ENCODE peak calls at places on chromosomes 12 and 14, in six cellular contexts. One of them, this sample, is unnamed.

GRCh38 chr12:118356809-118357326 is 15.8 kb downstream of the TAOK3 start:
- DNase-seq in activated CD4-positive, alpha-beta memory T cell treated with anti-CD3 and anti-CD28 coated beads, Interleukin-2, amount 10 ng/mL, durations not matched to agents 7 days and 5 days: no peak
- DNase-seq in activated T-helper 9 cell treated with anti-CD3 and anti-CD28 coated beads, Interleukin-2, amount 50 U/mL, for 16 hours: no peak
- DNase-seq in NCI-H2171: no peak
- DNase-seq in left ventricle myocardium superior: no peak
- DNase-seq in stimulated activated CD8-positive, alpha-beta memory T cell treated with anti-CD3 and anti-CD28 coated beads, Interleukin-7, amount 100 ng/mL, for 1 hour: no peak
- DNase-seq in this sample: no peak

GRCh38 chr14:50594577-50595316 is 34.8 kb downstream of the ATL1 start:
- DNase-seq in activated CD4-positive, alpha-beta memory T cell treated with anti-CD3 and anti-CD28 coated beads, Interleukin-2, amount 10 ng/mL, durations not matched to agents 7 days and 5 days: no peak
- DNase-seq in activated T-helper 9 cell treated with anti-CD3 and anti-CD28 coated beads, Interleukin-2, amount 50 U/mL, for 16 hours: no peak
- DNase-seq in NCI-H2171: no peak
- DNase-seq in left ventricle myocardium superior: no peak
- DNase-seq in stimulated activated CD8-positive, alpha-beta memory T cell treated with anti-CD3 and anti-CD28 coated beads, Interleukin-7, amount 100 ng/mL, for 1 hour: no peak
- DNase-seq in this sample: no peak

GRCh38 chr14:58296731-58297130 is 1.6 kb upstream of the ARID4A start:
- DNase-seq in activated CD4-positive, alpha-beta memory T cell treated with anti-CD3 and anti-CD28 coated beads, Interleukin-2, amount 10 ng/mL, durations not matched to agents 7 days and 5 days: no peak
- DNase-seq in activated T-helper 9 cell treated with anti-CD3 and anti-CD28 coated beads, Interleukin-2, amount 50 U/mL, for 16 hours: no peak
- DNase-seq in NCI-H2171: no peak
- DNase-seq in left ventricle myocardium superior: no peak
- DNase-seq in stimulated activated CD8-positive, alpha-beta memory T cell treated with anti-CD3 and anti-CD28 coated beads, Interleukin-7, amount 100 ng/mL, for 1 hour: no peak
- DNase-seq in this sample: no peak

GRCh38 chr14:99728981-99729451 is 44.9 kb downstream of the CYP46A1 start:
- DNase-seq in activated CD4-positive, alpha-beta memory T cell treated with anti-CD3 and anti-CD28 coated beads, Interleukin-2, amount 10 ng/mL, durations not matched to agents 7 days and 5 days: no peak
- DNase-seq in activated T-helper 9 cell treated with anti-CD3 and anti-CD28 coated beads, Interleukin-2, amount 50 U/mL, for 16 hours: no peak
- DNase-seq in NCI-H2171: no peak
- DNase-seq in left ventricle myocardium superior: no peak
- DNase-seq in stimulated activated CD8-positive, alpha-beta memory T cell treated with anti-CD3 and anti-CD28 coated beads, Interleukin-7, amount 100 ng/mL, for 1 hour: no peak
- DNase-seq in this sample: peak

GRCh38 chr12:119902084-119902509 is 25.0 kb upstream of the CIT start:
- DNase-seq in activated CD4-positive, alpha-beta memory T cell treated with anti-CD3 and anti-CD28 coated beads, Interleukin-2, amount 10 ng/mL, durations not matched to agents 7 days and 5 days: peak
- DNase-seq in activated T-helper 9 cell treated with anti-CD3 and anti-CD28 coated beads, Interleukin-2, amount 50 U/mL, for 16 hours: peak
- DNase-seq in NCI-H2171: peak
- DNase-seq in left ventricle myocardium superior: peak
- DNase-seq in stimulated activated CD8-positive, alpha-beta memory T cell treated with anti-CD3 and anti-CD28 coated beads, Interleukin-7, amount 100 ng/mL, for 1 hour: peak
- DNase-seq in this sample: peak

GRCh38 chr12:104733717-104734175 is 224.3 kb downstream of the SLC41A2 start:
- DNase-seq in activated CD4-positive, alpha-beta memory T cell treated with anti-CD3 and anti-CD28 coated beads, Interleukin-2, amount 10 ng/mL, durations not matched to agents 7 days and 5 days: peak
- DNase-seq in activated T-helper 9 cell treated with anti-CD3 and anti-CD28 coated beads, Interleukin-2, amount 50 U/mL, for 16 hours: no peak
- DNase-seq in NCI-H2171: no peak
- DNase-seq in left ventricle myocardium superior: no peak
- DNase-seq in stimulated activated CD8-positive, alpha-beta memory T cell treated with anti-CD3 and anti-CD28 coated beads, Interleukin-7, amount 100 ng/mL, for 1 hour: no peak
- DNase-seq in this sample: peak

GRCh38 chr14:78737606-78738005 is 567.4 kb downstream of the NRXN3 start:
- DNase-seq in activated CD4-positive, alpha-beta memory T cell treated with anti-CD3 and anti-CD28 coated beads, Interleukin-2, amount 10 ng/mL, durations not matched to agents 7 days and 5 days: no peak
- DNase-seq in activated T-helper 9 cell treated with anti-CD3 and anti-CD28 coated beads, Interleukin-2, amount 50 U/mL, for 16 hours: no peak
- DNase-seq in NCI-H2171: no peak
- DNase-seq in left ventricle myocardium superior: no peak
- DNase-seq in stimulated activated CD8-positive, alpha-beta memory T cell treated with anti-CD3 and anti-CD28 coated beads, Interleukin-7, amount 100 ng/mL, for 1 hour: no peak
- DNase-seq in this sample: no peak

GRCh38 chr12:43111608-43112007 is 440.4 kb downstream of the ADAMTS20 start:
- DNase-seq in activated CD4-positive, alpha-beta memory T cell treated with anti-CD3 and anti-CD28 coated beads, Interleukin-2, amount 10 ng/mL, durations not matched to agents 7 days and 5 days: no peak
- DNase-seq in activated T-helper 9 cell treated with anti-CD3 and anti-CD28 coated beads, Interleukin-2, amount 50 U/mL, for 16 hours: no peak
- DNase-seq in NCI-H2171: no peak
- DNase-seq in left ventricle myocardium superior: no peak
- DNase-seq in stimulated activated CD8-positive, alpha-beta memory T cell treated with anti-CD3 and anti-CD28 coated beads, Interleukin-7, amount 100 ng/mL, for 1 hour: no peak
- DNase-seq in this sample: no peak

GRCh38 chr12:48446372-48446771 is 26.0 kb upstream of the ANP32D start:
- DNase-seq in activated CD4-positive, alpha-beta memory T cell treated with anti-CD3 and anti-CD28 coated beads, Interleukin-2, amount 10 ng/mL, durations not matched to agents 7 days and 5 days: no peak
- DNase-seq in activated T-helper 9 cell treated with anti-CD3 and anti-CD28 coated beads, Interleukin-2, amount 50 U/mL, for 16 hours: no peak
- DNase-seq in NCI-H2171: no peak
- DNase-seq in left ventricle myocardium superior: no peak
- DNase-seq in stimulated activated CD8-positive, alpha-beta memory T cell treated with anti-CD3 and anti-CD28 coated beads, Interleukin-7, amount 100 ng/mL, for 1 hour: no peak
- DNase-seq in this sample: no peak